ENCODE peak calls at places on chromosome 20, in seven cellular contexts. One of them, this sample, is unnamed.

GRCh38 chr20:51696304-51697118 is 71.7 kb downstream of the ATP9A start:
- DNase-seq in SJSA1: no peak
- DNase-seq in DMS79: peak
- DNase-seq in activated CD4-positive, CD25-positive, alpha-beta regulatory T cell treated with anti-CD3 and anti-CD28 coated beads, Interleukin-2, amount 50 U/mL, for 72 hours: no peak
- DNase-seq in germinal center: no peak
- DNase-seq in activated CD4-positive, alpha-beta memory T cell treated with anti-CD3 and anti-CD28 coated beads, Interleukin-2, amount 10 ng/mL, durations not matched to agents 7 days and 5 days: no peak
- DNase-seq in right atrium auricular region: no peak
- DNase-seq in this sample: no peak

GRCh38 chr20:40584128-40584819 is 104.8 kb downstream of the MAFB start:
- DNase-seq in SJSA1: no peak
- DNase-seq in DMS79: no peak
- DNase-seq in activated CD4-positive, CD25-positive, alpha-beta regulatory T cell treated with anti-CD3 and anti-CD28 coated beads, Interleukin-2, amount 50 U/mL, for 72 hours: no peak
- DNase-seq in germinal center: no peak
- DNase-seq in activated CD4-positive, alpha-beta memory T cell treated with anti-CD3 and anti-CD28 coated beads, Interleukin-2, amount 10 ng/mL, durations not matched to agents 7 days and 5 days: no peak
- DNase-seq in right atrium auricular region: peak
- DNase-seq in this sample: no peak

GRCh38 chr20:19003759-19004336 is 190.3 kb downstream of the SCP2D1 start:
- DNase-seq in SJSA1: no peak
- DNase-seq in DMS79: peak
- DNase-seq in activated CD4-positive, CD25-positive, alpha-beta regulatory T cell treated with anti-CD3 and anti-CD28 coated beads, Interleukin-2, amount 50 U/mL, for 72 hours: no peak
- DNase-seq in germinal center: no peak
- DNase-seq in activated CD4-positive, alpha-beta memory T cell treated with anti-CD3 and anti-CD28 coated beads, Interleukin-2, amount 10 ng/mL, durations not matched to agents 7 days and 5 days: no peak
- DNase-seq in right atrium auricular region: no peak
- DNase-seq in this sample: no peak

GRCh38 chr20:37296371-37296770 is 6.9 kb downstream of the MANBAL start:
- DNase-seq in SJSA1: no peak
- DNase-seq in DMS79: no peak
- DNase-seq in activated CD4-positive, CD25-positive, alpha-beta regulatory T cell treated with anti-CD3 and anti-CD28 coated beads, Interleukin-2, amount 50 U/mL, for 72 hours: no peak
- DNase-seq in germinal center: no peak
- DNase-seq in activated CD4-positive, alpha-beta memory T cell treated with anti-CD3 and anti-CD28 coated beads, Interleukin-2, amount 10 ng/mL, durations not matched to agents 7 days and 5 days: no peak
- DNase-seq in right atrium auricular region: no peak
- DNase-seq in this sample: no peak

GRCh38 chr20:36238760-36239159 is 2.5 kb downstream of the AAR2 start:
- DNase-seq in SJSA1: no peak
- DNase-seq in DMS79: no peak
- DNase-seq in activated CD4-positive, CD25-positive, alpha-beta regulatory T cell treated with anti-CD3 and anti-CD28 coated beads, Interleukin-2, amount 50 U/mL, for 72 hours: no peak
- DNase-seq in germinal center: no peak
- DNase-seq in activated CD4-positive, alpha-beta memory T cell treated with anti-CD3 and anti-CD28 coated beads, Interleukin-2, amount 10 ng/mL, durations not matched to agents 7 days and 5 days: no peak
- DNase-seq in right atrium auricular region: no peak
- DNase-seq in this sample: no peak

GRCh38 chr20:62136283-62137091 is 6.7 kb downstream of the PSMA7 start:
- DNase-seq in SJSA1: no peak
- DNase-seq in DMS79: no peak
- DNase-seq in activated CD4-positive, CD25-positive, alpha-beta regulatory T cell treated with anti-CD3 and anti-CD28 coated beads, Interleukin-2, amount 50 U/mL, for 72 hours: peak
- DNase-seq in germinal center: peak
- DNase-seq in activated CD4-positive, alpha-beta memory T cell treated with anti-CD3 and anti-CD28 coated beads, Interleukin-2, amount 10 ng/mL, durations not matched to agents 7 days and 5 days: peak
- DNase-seq in right atrium auricular region: peak
- DNase-seq in this sample: no peak

GRCh38 chr20:62501801-62502495 is 26.2 kb upstream of the GATA5 start:
- DNase-seq in SJSA1: peak
- DNase-seq in DMS79: no peak
- DNase-seq in activated CD4-positive, CD25-positive, alpha-beta regulatory T cell treated with anti-CD3 and anti-CD28 coated beads, Interleukin-2, amount 50 U/mL, for 72 hours: peak
- DNase-seq in germinal center: no peak
- DNase-seq in activated CD4-positive, alpha-beta memory T cell treated with anti-CD3 and anti-CD28 coated beads, Interleukin-2, amount 10 ng/mL, durations not matched to agents 7 days and 5 days: peak
- DNase-seq in right atrium auricular region: no peak
- DNase-seq in this sample: no peak

GRCh38 chr20:23235173-23236027 is 115.2 kb upstream of the NXT1 start:
- DNase-seq in SJSA1: no peak
- DNase-seq in DMS79: no peak
- DNase-seq in activated CD4-positive, CD25-positive, alpha-beta regulatory T cell treated with anti-CD3 and anti-CD28 coated beads, Interleukin-2, amount 50 U/mL, for 72 hours: peak
- DNase-seq in germinal center: peak
- DNase-seq in activated CD4-positive, alpha-beta memory T cell treated with anti-CD3 and anti-CD28 coated beads, Interleukin-2, amount 10 ng/mL, durations not matched to agents 7 days and 5 days: peak
- DNase-seq in right atrium auricular region: peak
- DNase-seq in this sample: no peak

GRCh38 chr20:20083796-20084195 is 31.5 kb downstream of the CFAP61 start:
- DNase-seq in SJSA1: no peak
- DNase-seq in DMS79: peak
- DNase-seq in activated CD4-positive, CD25-positive, alpha-beta regulatory T cell treated with anti-CD3 and anti-CD28 coated beads, Interleukin-2, amount 50 U/mL, for 72 hours: no peak
- DNase-seq in germinal center: peak
- DNase-seq in activated CD4-positive, alpha-beta memory T cell treated with anti-CD3 and anti-CD28 coated beads, Interleukin-2, amount 10 ng/mL, durations not matched to agents 7 days and 5 days: no peak
- DNase-seq in right atrium auricular region: no peak
- DNase-seq in this sample: no peak

GRCh38 chr20:57655812-57656161 is 35.6 kb upstream of the ZBP1 start:
- DNase-seq in SJSA1: peak
- DNase-seq in DMS79: no peak
- DNase-seq in activated CD4-positive, CD25-positive, alpha-beta regulatory T cell treated with anti-CD3 and anti-CD28 coated beads, Interleukin-2, amount 50 U/mL, for 72 hours: peak
- DNase-seq in germinal center: no peak
- DNase-seq in activated CD4-positive, alpha-beta memory T cell treated with anti-CD3 and anti-CD28 coated beads, Interleukin-2, amount 10 ng/mL, durations not matched to agents 7 days and 5 days: peak
- DNase-seq in right atrium auricular region: no peak
- DNase-seq in this sample: no peak

GRCh38 chr20:38153011-38153329 is 12.1 kb downstream of the TGM2 start:
- DNase-seq in SJSA1: no peak
- DNase-seq in DMS79: no peak
- DNase-seq in activated CD4-positive, CD25-positive, alpha-beta regulatory T cell treated with anti-CD3 and anti-CD28 coated beads, Interleukin-2, amount 50 U/mL, for 72 hours: no peak
- DNase-seq in germinal center: no peak
- DNase-seq in activated CD4-positive, alpha-beta memory T cell treated with anti-CD3 and anti-CD28 coated beads, Interleukin-2, amount 10 ng/mL, durations not matched to agents 7 days and 5 days: no peak
- DNase-seq in right atrium auricular region: peak
- DNase-seq in this sample: no peak

GRCh38 chr20:45016089-45016641 is 49.9 kb downstream of the STK4 start:
- DNase-seq in SJSA1: no peak
- DNase-seq in DMS79: no peak
- DNase-seq in activated CD4-positive, CD25-positive, alpha-beta regulatory T cell treated with anti-CD3 and anti-CD28 coated beads, Interleukin-2, amount 50 U/mL, for 72 hours: no peak
- DNase-seq in germinal center: no peak
- DNase-seq in activated CD4-positive, alpha-beta memory T cell treated with anti-CD3 and anti-CD28 coated beads, Interleukin-2, amount 10 ng/mL, durations not matched to agents 7 days and 5 days: no peak
- DNase-seq in right atrium auricular region: no peak
- DNase-seq in this sample: no peak

GRCh38 chr20:7770578-7770977 is 169.7 kb downstream of the HAO1 start:
- DNase-seq in SJSA1: no peak
- DNase-seq in DMS79: peak
- DNase-seq in activated CD4-positive, CD25-positive, alpha-beta regulatory T cell treated with anti-CD3 and anti-CD28 coated beads, Interleukin-2, amount 50 U/mL, for 72 hours: no peak
- DNase-seq in germinal center: no peak
- DNase-seq in activated CD4-positive, alpha-beta memory T cell treated with anti-CD3 and anti-CD28 coated beads, Interleukin-2, amount 10 ng/mL, durations not matched to agents 7 days and 5 days: peak
- DNase-seq in right atrium auricular region: no peak
- DNase-seq in this sample: no peak

GRCh38 chr20:3686867-3687321 is 5.1 kb upstream of the ADAM33 start:
- DNase-seq in SJSA1: no peak
- DNase-seq in DMS79: peak
- DNase-seq in activated CD4-positive, CD25-positive, alpha-beta regulatory T cell treated with anti-CD3 and anti-CD28 coated beads, Interleukin-2, amount 50 U/mL, for 72 hours: no peak
- DNase-seq in germinal center: no peak
- DNase-seq in activated CD4-positive, alpha-beta memory T cell treated with anti-CD3 and anti-CD28 coated beads, Interleukin-2, amount 10 ng/mL, durations not matched to agents 7 days and 5 days: no peak
- DNase-seq in right atrium auricular region: peak
- DNase-seq in this sample: no peak

GRCh38 chr20:64106981-64107735 is at the start of gene NPBWR2:
- DNase-seq in SJSA1: peak
- DNase-seq in DMS79: no peak
- DNase-seq in activated CD4-positive, CD25-positive, alpha-beta regulatory T cell treated with anti-CD3 and anti-CD28 coated beads, Interleukin-2, amount 50 U/mL, for 72 hours: peak
- DNase-seq in germinal center: peak
- DNase-seq in activated CD4-positive, alpha-beta memory T cell treated with anti-CD3 and anti-CD28 coated beads, Interleukin-2, amount 10 ng/mL, durations not matched to agents 7 days and 5 days: no peak
- DNase-seq in right atrium auricular region: no peak
- DNase-seq in this sample: no peak

GRCh38 chr20:10414982-10415650 is 18.9 kb downstream of the MKKS start:
- DNase-seq in SJSA1: no peak
- DNase-seq in DMS79: no peak
- DNase-seq in activated CD4-positive, CD25-positive, alpha-beta regulatory T cell treated with anti-CD3 and anti-CD28 coated beads, Interleukin-2, amount 50 U/mL, for 72 hours: no peak
- DNase-seq in germinal center: no peak
- DNase-seq in activated CD4-positive, alpha-beta memory T cell treated with anti-CD3 and anti-CD28 coated beads, Interleukin-2, amount 10 ng/mL, durations not matched to agents 7 days and 5 days: no peak
- DNase-seq in right atrium auricular region: no peak
- DNase-seq in this sample: no peak

GRCh38 chr20:38581013-38581412 is at the start of gene ADIG:
- DNase-seq in SJSA1: no peak
- DNase-seq in DMS79: peak
- DNase-seq in activated CD4-positive, CD25-positive, alpha-beta regulatory T cell treated with anti-CD3 and anti-CD28 coated beads, Interleukin-2, amount 50 U/mL, for 72 hours: no peak
- DNase-seq in germinal center: no peak
- DNase-seq in activated CD4-positive, alpha-beta memory T cell treated with anti-CD3 and anti-CD28 coated beads, Interleukin-2, amount 10 ng/mL, durations not matched to agents 7 days and 5 days: no peak
- DNase-seq in right atrium auricular region: no peak
- DNase-seq in this sample: no peak

GRCh38 chr20:53142225-53142624 is 170.1 kb downstream of the TSHZ2 start:
- DNase-seq in SJSA1: no peak
- DNase-seq in DMS79: no peak
- DNase-seq in activated CD4-positive, CD25-positive, alpha-beta regulatory T cell treated with anti-CD3 and anti-CD28 coated beads, Interleukin-2, amount 50 U/mL, for 72 hours: no peak
- DNase-seq in germinal center: no peak
- DNase-seq in activated CD4-positive, alpha-beta memory T cell treated with anti-CD3 and anti-CD28 coated beads, Interleukin-2, amount 10 ng/mL, durations not matched to agents 7 days and 5 days: no peak
- DNase-seq in right atrium auricular region: no peak
- DNase-seq in this sample: no peak

GRCh38 chr20:3980260-3981131 is 34.9 kb downstream of the RNF24 start:
- DNase-seq in SJSA1: no peak
- DNase-seq in DMS79: no peak
- DNase-seq in activated CD4-positive, CD25-positive, alpha-beta regulatory T cell treated with anti-CD3 and anti-CD28 coated beads, Interleukin-2, amount 50 U/mL, for 72 hours: no peak
- DNase-seq in germinal center: peak
- DNase-seq in activated CD4-positive, alpha-beta memory T cell treated with anti-CD3 and anti-CD28 coated beads, Interleukin-2, amount 10 ng/mL, durations not matched to agents 7 days and 5 days: peak
- DNase-seq in right atrium auricular region: no peak
- DNase-seq in this sample: no peak

GRCh38 chr20:44187054-44187762 is at the start of gene JPH2:
- DNase-seq in SJSA1: peak
- DNase-seq in DMS79: no peak
- DNase-seq in activated CD4-positive, CD25-positive, alpha-beta regulatory T cell treated with anti-CD3 and anti-CD28 coated beads, Interleukin-2, amount 50 U/mL, for 72 hours: no peak
- DNase-seq in germinal center: no peak
- DNase-seq in activated CD4-positive, alpha-beta memory T cell treated with anti-CD3 and anti-CD28 coated beads, Interleukin-2, amount 10 ng/mL, durations not matched to agents 7 days and 5 days: no peak
- DNase-seq in right atrium auricular region: peak
- DNase-seq in this sample: peak

GRCh38 chr20:47319517-47320252 is 36.8 kb downstream of the ZMYND8 start:
- DNase-seq in SJSA1: no peak
- DNase-seq in DMS79: peak
- DNase-seq in activated CD4-positive, CD25-positive, alpha-beta regulatory T cell treated with anti-CD3 and anti-CD28 coated beads, Interleukin-2, amount 50 U/mL, for 72 hours: no peak
- DNase-seq in germinal center: no peak
- DNase-seq in activated CD4-positive, alpha-beta memory T cell treated with anti-CD3 and anti-CD28 coated beads, Interleukin-2, amount 10 ng/mL, durations not matched to agents 7 days and 5 days: no peak
- DNase-seq in right atrium auricular region: peak
- DNase-seq in this sample: no peak

GRCh38 chr20:57866250-57867106 is 156.7 kb upstream of the PMEPA1 start:
- DNase-seq in SJSA1: peak
- DNase-seq in DMS79: no peak
- DNase-seq in activated CD4-positive, CD25-positive, alpha-beta regulatory T cell treated with anti-CD3 and anti-CD28 coated beads, Interleukin-2, amount 50 U/mL, for 72 hours: no peak
- DNase-seq in germinal center: no peak
- DNase-seq in activated CD4-positive, alpha-beta memory T cell treated with anti-CD3 and anti-CD28 coated beads, Interleukin-2, amount 10 ng/mL, durations not matched to agents 7 days and 5 days: no peak
- DNase-seq in right atrium auricular region: peak
- DNase-seq in this sample: no peak

GRCh38 chr20:48205281-48205782 is 420.1 kb upstream of the SULF2 start:
- DNase-seq in SJSA1: no peak
- DNase-seq in DMS79: no peak
- DNase-seq in activated CD4-positive, CD25-positive, alpha-beta regulatory T cell treated with anti-CD3 and anti-CD28 coated beads, Interleukin-2, amount 50 U/mL, for 72 hours: no peak
- DNase-seq in germinal center: no peak
- DNase-seq in activated CD4-positive, alpha-beta memory T cell treated with anti-CD3 and anti-CD28 coated beads, Interleukin-2, amount 10 ng/mL, durations not matched to agents 7 days and 5 days: no peak
- DNase-seq in right atrium auricular region: no peak
- DNase-seq in this sample: no peak

GRCh38 chr20:61303217-61303616 is 51.2 kb downstream of the CDH4 start:
- DNase-seq in SJSA1: no peak
- DNase-seq in DMS79: no peak
- DNase-seq in activated CD4-positive, CD25-positive, alpha-beta regulatory T cell treated with anti-CD3 and anti-CD28 coated beads, Interleukin-2, amount 50 U/mL, for 72 hours: no peak
- DNase-seq in germinal center: no peak
- DNase-seq in activated CD4-positive, alpha-beta memory T cell treated with anti-CD3 and anti-CD28 coated beads, Interleukin-2, amount 10 ng/mL, durations not matched to agents 7 days and 5 days: no peak
- DNase-seq in right atrium auricular region: no peak
- DNase-seq in this sample: no peak

GRCh38 chr20:47778398-47779354 is 6.6 kb downstream of the SULF2 start:
- DNase-seq in SJSA1: no peak
- DNase-seq in DMS79: no peak
- DNase-seq in activated CD4-positive, CD25-positive, alpha-beta regulatory T cell treated with anti-CD3 and anti-CD28 coated beads, Interleukin-2, amount 50 U/mL, for 72 hours: no peak
- DNase-seq in germinal center: no peak
- DNase-seq in activated CD4-positive, alpha-beta memory T cell treated with anti-CD3 and anti-CD28 coated beads, Interleukin-2, amount 10 ng/mL, durations not matched to agents 7 days and 5 days: no peak
- DNase-seq in right atrium auricular region: no peak
- DNase-seq in this sample: no peak

GRCh38 chr20:10919549-10920140 is 245.8 kb upstream of the JAG1 start:
- DNase-seq in SJSA1: peak
- DNase-seq in DMS79: no peak
- DNase-seq in activated CD4-positive, CD25-positive, alpha-beta regulatory T cell treated with anti-CD3 and anti-CD28 coated beads, Interleukin-2, amount 50 U/mL, for 72 hours: no peak
- DNase-seq in germinal center: no peak
- DNase-seq in activated CD4-positive, alpha-beta memory T cell treated with anti-CD3 and anti-CD28 coated beads, Interleukin-2, amount 10 ng/mL, durations not matched to agents 7 days and 5 days: no peak
- DNase-seq in right atrium auricular region: no peak
- DNase-seq in this sample: peak

GRCh38 chr20:46400253-46400652 is 6.2 kb downstream of the ELMO2 start:
- DNase-seq in SJSA1: no peak
- DNase-seq in DMS79: no peak
- DNase-seq in activated CD4-positive, CD25-positive, alpha-beta regulatory T cell treated with anti-CD3 and anti-CD28 coated beads, Interleukin-2, amount 50 U/mL, for 72 hours: no peak
- DNase-seq in germinal center: no peak
- DNase-seq in activated CD4-positive, alpha-beta memory T cell treated with anti-CD3 and anti-CD28 coated beads, Interleukin-2, amount 10 ng/mL, durations not matched to agents 7 days and 5 days: no peak
- DNase-seq in right atrium auricular region: no peak
- DNase-seq in this sample: no peak

GRCh38 chr20:10430000-10430466 is 4.0 kb downstream of the MKKS start:
- DNase-seq in SJSA1: no peak
- DNase-seq in DMS79: no peak
- DNase-seq in activated CD4-positive, CD25-positive, alpha-beta regulatory T cell treated with anti-CD3 and anti-CD28 coated beads, Interleukin-2, amount 50 U/mL, for 72 hours: no peak
- DNase-seq in germinal center: no peak
- DNase-seq in activated CD4-positive, alpha-beta memory T cell treated with anti-CD3 and anti-CD28 coated beads, Interleukin-2, amount 10 ng/mL, durations not matched to agents 7 days and 5 days: no peak
- DNase-seq in right atrium auricular region: no peak
- DNase-seq in this sample: no peak

GRCh38 chr20:61803903-61804804 is 261.5 kb downstream of the TAF4 start:
- DNase-seq in SJSA1: no peak
- DNase-seq in DMS79: no peak
- DNase-seq in activated CD4-positive, CD25-positive, alpha-beta regulatory T cell treated with anti-CD3 and anti-CD28 coated beads, Interleukin-2, amount 50 U/mL, for 72 hours: no peak
- DNase-seq in germinal center: no peak
- DNase-seq in activated CD4-positive, alpha-beta memory T cell treated with anti-CD3 and anti-CD28 coated beads, Interleukin-2, amount 10 ng/mL, durations not matched to agents 7 days and 5 days: no peak
- DNase-seq in right atrium auricular region: no peak
- DNase-seq in this sample: no peak

GRCh38 chr20:8756410-8756809 is 312.5 kb upstream of the PLCB4 start:
- DNase-seq in SJSA1: peak
- DNase-seq in DMS79: no peak
- DNase-seq in activated CD4-positive, CD25-positive, alpha-beta regulatory T cell treated with anti-CD3 and anti-CD28 coated beads, Interleukin-2, amount 50 U/mL, for 72 hours: no peak
- DNase-seq in germinal center: no peak
- DNase-seq in activated CD4-positive, alpha-beta memory T cell treated with anti-CD3 and anti-CD28 coated beads, Interleukin-2, amount 10 ng/mL, durations not matched to agents 7 days and 5 days: no peak
- DNase-seq in right atrium auricular region: no peak
- DNase-seq in this sample: peak

GRCh38 chr20:13008761-13009681 is at the start of gene SPTLC3:
- DNase-seq in SJSA1: no peak
- DNase-seq in DMS79: no peak
- DNase-seq in activated CD4-positive, CD25-positive, alpha-beta regulatory T cell treated with anti-CD3 and anti-CD28 coated beads, Interleukin-2, amount 50 U/mL, for 72 hours: no peak
- DNase-seq in germinal center: no peak
- DNase-seq in activated CD4-positive, alpha-beta memory T cell treated with anti-CD3 and anti-CD28 coated beads, Interleukin-2, amount 10 ng/mL, durations not matched to agents 7 days and 5 days: no peak
- DNase-seq in right atrium auricular region: peak
- DNase-seq in this sample: no peak

GRCh38 chr20:1876975-1877603 is 18.1 kb upstream of the SIRPA start:
- DNase-seq in SJSA1: no peak
- DNase-seq in DMS79: peak
- DNase-seq in activated CD4-positive, CD25-positive, alpha-beta regulatory T cell treated with anti-CD3 and anti-CD28 coated beads, Interleukin-2, amount 50 U/mL, for 72 hours: no peak
- DNase-seq in germinal center: peak
- DNase-seq in activated CD4-positive, alpha-beta memory T cell treated with anti-CD3 and anti-CD28 coated beads, Interleukin-2, amount 10 ng/mL, durations not matched to agents 7 days and 5 days: no peak
- DNase-seq in right atrium auricular region: no peak
- DNase-seq in this sample: no peak

GRCh38 chr20:62737971-62738881 is 29.6 kb downstream of the NTSR1 start:
- DNase-seq in SJSA1: no peak
- DNase-seq in DMS79: peak
- DNase-seq in activated CD4-positive, CD25-positive, alpha-beta regulatory T cell treated with anti-CD3 and anti-CD28 coated beads, Interleukin-2, amount 50 U/mL, for 72 hours: no peak
- DNase-seq in germinal center: no peak
- DNase-seq in activated CD4-positive, alpha-beta memory T cell treated with anti-CD3 and anti-CD28 coated beads, Interleukin-2, amount 10 ng/mL, durations not matched to agents 7 days and 5 days: no peak
- DNase-seq in right atrium auricular region: no peak
- DNase-seq in this sample: no peak

GRCh38 chr20:44014807-44015732 is 100.4 kb downstream of the TOX2 start:
- DNase-seq in SJSA1: no peak
- DNase-seq in DMS79: peak
- DNase-seq in activated CD4-positive, CD25-positive, alpha-beta regulatory T cell treated with anti-CD3 and anti-CD28 coated beads, Interleukin-2, amount 50 U/mL, for 72 hours: no peak
- DNase-seq in germinal center: no peak
- DNase-seq in activated CD4-positive, alpha-beta memory T cell treated with anti-CD3 and anti-CD28 coated beads, Interleukin-2, amount 10 ng/mL, durations not matched to agents 7 days and 5 days: no peak
- DNase-seq in right atrium auricular region: no peak
- DNase-seq in this sample: no peak

GRCh38 chr20:47358052-47358671 is 1.7 kb upstream of the ZMYND8 start:
- DNase-seq in SJSA1: no peak
- DNase-seq in DMS79: no peak
- DNase-seq in activated CD4-positive, CD25-positive, alpha-beta regulatory T cell treated with anti-CD3 and anti-CD28 coated beads, Interleukin-2, amount 50 U/mL, for 72 hours: no peak
- DNase-seq in germinal center: no peak
- DNase-seq in activated CD4-positive, alpha-beta memory T cell treated with anti-CD3 and anti-CD28 coated beads, Interleukin-2, amount 10 ng/mL, durations not matched to agents 7 days and 5 days: no peak
- DNase-seq in right atrium auricular region: no peak
- DNase-seq in this sample: no peak

GRCh38 chr20:53642196-53643030 is 48.8 kb upstream of the ZNF217 start:
- DNase-seq in SJSA1: peak
- DNase-seq in DMS79: no peak
- DNase-seq in activated CD4-positive, CD25-positive, alpha-beta regulatory T cell treated with anti-CD3 and anti-CD28 coated beads, Interleukin-2, amount 50 U/mL, for 72 hours: no peak
- DNase-seq in germinal center: no peak
- DNase-seq in activated CD4-positive, alpha-beta memory T cell treated with anti-CD3 and anti-CD28 coated beads, Interleukin-2, amount 10 ng/mL, durations not matched to agents 7 days and 5 days: peak
- DNase-seq in right atrium auricular region: no peak
- DNase-seq in this sample: no peak

GRCh38 chr20:34654207-34654744 is 22.6 kb downstream of the PIGU start:
- DNase-seq in SJSA1: no peak
- DNase-seq in DMS79: no peak
- DNase-seq in activated CD4-positive, CD25-positive, alpha-beta regulatory T cell treated with anti-CD3 and anti-CD28 coated beads, Interleukin-2, amount 50 U/mL, for 72 hours: no peak
- DNase-seq in germinal center: no peak
- DNase-seq in activated CD4-positive, alpha-beta memory T cell treated with anti-CD3 and anti-CD28 coated beads, Interleukin-2, amount 10 ng/mL, durations not matched to agents 7 days and 5 days: no peak
- DNase-seq in right atrium auricular region: no peak
- DNase-seq in this sample: no peak

GRCh38 chr20:54073288-54073687 is 2.9 kb upstream of the BCAS1 start:
- DNase-seq in SJSA1: no peak
- DNase-seq in DMS79: no peak
- DNase-seq in activated CD4-positive, CD25-positive, alpha-beta regulatory T cell treated with anti-CD3 and anti-CD28 coated beads, Interleukin-2, amount 50 U/mL, for 72 hours: no peak
- DNase-seq in germinal center: no peak
- DNase-seq in activated CD4-positive, alpha-beta memory T cell treated with anti-CD3 and anti-CD28 coated beads, Interleukin-2, amount 10 ng/mL, durations not matched to agents 7 days and 5 days: no peak
- DNase-seq in right atrium auricular region: no peak
- DNase-seq in this sample: no peak

This sample was measured in HS-27A.